ENCODE peak calls at places on chromosomes 3 and 15, in five cellular contexts. One of them, this sample, is unnamed.

GRCh38 chr3:124272611-124273151 is 280.8 kb upstream of the ROPN1 start:
- DNase-seq in fibroblast of lung: peak
- DNase-seq in neuronal stem cell: no peak
- DNase-seq in PC-3: peak
- DNase-seq in H9: no peak
- DNase-seq in this sample: no peak

GRCh38 chr3:86990734-86991481 is at the start of gene VGLL3:
- DNase-seq in H9: peak
- DNase-seq in PC-3: peak
- DNase-seq in neuronal stem cell: peak
- DNase-seq in fibroblast of lung: peak
- DNase-seq in this sample: peak

GRCh38 chr3:42708611-42709151 is 6.1 kb upstream of the HHATL start:
- DNase-seq in H9: no peak
- DNase-seq in PC-3: no peak
- DNase-seq in fibroblast of lung: no peak
- DNase-seq in neuronal stem cell: no peak
- DNase-seq in this sample: no peak

GRCh38 chr15:77064539-77065308 is 6.2 kb downstream of the TSPAN3 start:
- DNase-seq in fibroblast of lung: peak
- DNase-seq in H9: no peak
- DNase-seq in neuronal stem cell: no peak
- DNase-seq in PC-3: peak
- DNase-seq in this sample: no peak

GRCh38 chr15:84864429-84864795 is 20.1 kb upstream of the SLC28A1 start:
- DNase-seq in neuronal stem cell: no peak
- DNase-seq in H9: no peak
- DNase-seq in PC-3: no peak
- DNase-seq in fibroblast of lung: no peak
- DNase-seq in this sample: no peak

GRCh38 chr3:66485291-66485968 is 15.4 kb downstream of the LRIG1 start:
- DNase-seq in fibroblast of lung: peak
- DNase-seq in PC-3: no peak
- DNase-seq in H9: no peak
- DNase-seq in neuronal stem cell: no peak
- DNase-seq in this sample: no peak

GRCh38 chr15:56244811-56245576 is 1.3 kb upstream of the RFX7 start:
- DNase-seq in fibroblast of lung: no peak
- DNase-seq in neuronal stem cell: no peak
- DNase-seq in H9: peak
- DNase-seq in PC-3: no peak
- DNase-seq in this sample: peak

GRCh38 chr15:27095809-27096580 is 125.0 kb downstream of the GABRG3 start:
- DNase-seq in neuronal stem cell: no peak
- DNase-seq in H9: no peak
- DNase-seq in fibroblast of lung: peak
- DNase-seq in PC-3: peak
- DNase-seq in this sample: no peak

GRCh38 chr3:155743616-155744015 is 1.3 kb downstream of the PLCH1 start:
- DNase-seq in PC-3: no peak
- DNase-seq in H9: no peak
- DNase-seq in neuronal stem cell: no peak
- DNase-seq in fibroblast of lung: no peak
- DNase-seq in this sample: no peak

GRCh38 chr3:72597756-72598195 is 250.5 kb downstream of the SHQ1 start:
- DNase-seq in neuronal stem cell: no peak
- DNase-seq in PC-3: no peak
- DNase-seq in fibroblast of lung: peak
- DNase-seq in H9: no peak
- DNase-seq in this sample: no peak

GRCh38 chr3:22979581-22979980 is 223.5 kb upstream of the UBE2E2 start:
- DNase-seq in H9: no peak
- DNase-seq in fibroblast of lung: no peak
- DNase-seq in PC-3: peak
- DNase-seq in neuronal stem cell: no peak
- DNase-seq in this sample: no peak

GRCh38 chr15:94523873-94524272 is 292.5 kb downstream of the MCTP2 start:
- DNase-seq in neuronal stem cell: no peak
- DNase-seq in H9: no peak
- DNase-seq in PC-3: no peak
- DNase-seq in fibroblast of lung: no peak
- DNase-seq in this sample: no peak

GRCh38 chr3:106336619-106337018 is 467.8 kb upstream of the CBLB start:
- DNase-seq in H9: no peak
- DNase-seq in PC-3: no peak
- DNase-seq in fibroblast of lung: no peak
- DNase-seq in neuronal stem cell: no peak
- DNase-seq in this sample: no peak
- H2AFZ ChIP-seq in H9: no peak
- H2AFZ ChIP-seq in PC-3: no peak
- H2AFZ ChIP-seq in fibroblast of lung: no peak
- H2AFZ ChIP-seq in neuronal stem cell: no peak
- H2AFZ ChIP-seq in this sample: no peak

GRCh38 chr3:32867954-32868353 is 50.2 kb downstream of the TRIM71 start:
- DNase-seq in neuronal stem cell: no peak
- DNase-seq in fibroblast of lung: no peak
- DNase-seq in PC-3: no peak
- DNase-seq in H9: no peak
- DNase-seq in this sample: no peak

GRCh38 chr3:32866533-32866932 is 48.7 kb downstream of the TRIM71 start:
- DNase-seq in fibroblast of lung: no peak
- DNase-seq in PC-3: no peak
- DNase-seq in H9: no peak
- DNase-seq in neuronal stem cell: no peak
- DNase-seq in this sample: no peak

GRCh38 chr3:32868719-32869512 is 51.1 kb downstream of the TRIM71 start:
- DNase-seq in H9: no peak
- DNase-seq in PC-3: no peak
- DNase-seq in fibroblast of lung: no peak
- DNase-seq in neuronal stem cell: no peak
- DNase-seq in this sample: no peak

GRCh38 chr3:32862247-32863013 is 44.6 kb downstream of the TRIM71 start:
- DNase-seq in PC-3: no peak
- DNase-seq in neuronal stem cell: no peak
- DNase-seq in fibroblast of lung: no peak
- DNase-seq in H9: no peak
- DNase-seq in this sample: no peak

DNA sequence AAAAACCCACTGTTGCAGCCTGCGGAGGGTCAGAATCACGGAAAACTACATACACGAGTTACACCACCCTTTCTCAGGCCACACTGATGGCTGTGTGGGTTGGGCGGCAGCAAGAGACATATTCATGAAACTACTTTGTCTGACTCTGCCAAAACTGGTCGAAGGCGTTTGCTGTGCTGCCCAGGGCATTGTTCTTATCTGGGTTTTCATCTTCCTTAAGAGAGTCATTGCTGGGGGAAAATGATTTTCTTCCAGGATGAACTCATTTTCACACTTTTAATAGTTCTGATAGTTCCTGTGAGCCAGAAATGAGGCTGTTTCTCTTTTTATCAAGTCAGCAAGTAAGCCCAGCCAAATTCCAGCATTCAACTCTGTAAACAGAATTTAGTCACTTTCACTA is 47.6 kb downstream of the TRIM71 start:
- DNase-seq in PC-3: peak
- DNase-seq in fibroblast of lung: peak
- DNase-seq in neuronal stem cell: no peak
- DNase-seq in H9: no peak
- DNase-seq in this sample: peak
- H2AFZ ChIP-seq in PC-3: peak
- H2AFZ ChIP-seq in fibroblast of lung: no peak
- H2AFZ ChIP-seq in neuronal stem cell: no peak
- H2AFZ ChIP-seq in H9: no peak
- H2AFZ ChIP-seq in this sample: no peak

DNA sequence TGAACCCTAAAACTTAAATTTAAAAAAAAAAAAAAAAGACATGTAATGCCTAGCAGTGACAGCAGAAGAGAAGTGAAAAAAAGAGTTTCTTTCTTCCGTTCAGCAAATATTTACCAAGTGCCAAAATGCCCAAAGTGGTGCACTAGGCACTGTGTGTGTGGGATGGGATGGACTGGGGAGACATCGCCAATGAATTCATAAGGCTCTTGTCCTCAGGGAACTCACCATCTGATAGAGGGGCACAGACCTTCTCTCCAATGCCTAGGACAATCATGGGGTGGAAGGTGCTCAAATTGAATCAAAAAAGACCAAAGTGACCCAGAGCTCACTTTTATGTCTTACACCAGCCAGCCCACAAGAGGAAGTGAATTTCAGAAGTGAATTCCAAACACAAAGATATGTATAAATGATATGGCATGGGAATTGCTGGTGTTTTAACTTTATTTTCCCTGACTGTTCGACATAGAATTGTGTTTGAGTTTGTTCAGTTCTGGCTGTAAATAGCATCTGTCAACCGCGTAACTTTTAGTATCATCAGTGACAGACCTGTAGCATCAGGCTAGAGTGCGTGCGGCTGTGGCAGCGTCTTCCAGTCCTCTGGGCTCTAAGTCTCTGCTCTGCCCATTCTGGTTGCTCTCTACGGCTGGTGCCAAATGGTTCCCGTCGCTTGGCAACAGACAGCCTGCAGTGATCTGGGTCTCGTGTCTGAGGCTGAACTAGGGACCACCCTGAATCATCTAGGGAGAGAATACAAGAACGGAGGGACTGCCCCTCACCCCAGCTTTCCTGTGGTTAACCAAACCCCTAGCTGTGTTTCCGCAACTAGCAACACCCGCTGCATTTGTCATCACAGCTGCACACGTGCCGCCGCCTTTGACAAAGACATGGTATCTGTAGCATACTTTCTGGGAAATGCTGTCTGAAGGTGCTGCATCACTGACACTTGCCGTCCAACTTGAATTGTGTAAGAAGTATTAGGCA is 154.0 kb upstream of the THBS1 start:
- DNase-seq in fibroblast of lung: peak
- DNase-seq in PC-3: no peak
- DNase-seq in H9: no peak
- DNase-seq in neuronal stem cell: no peak
- DNase-seq in this sample: no peak
- H2AFZ ChIP-seq in fibroblast of lung: no peak
- H2AFZ ChIP-seq in PC-3: no peak
- H2AFZ ChIP-seq in H9: no peak
- H2AFZ ChIP-seq in neuronal stem cell: peak
- H2AFZ ChIP-seq in this sample: no peak

DNA sequence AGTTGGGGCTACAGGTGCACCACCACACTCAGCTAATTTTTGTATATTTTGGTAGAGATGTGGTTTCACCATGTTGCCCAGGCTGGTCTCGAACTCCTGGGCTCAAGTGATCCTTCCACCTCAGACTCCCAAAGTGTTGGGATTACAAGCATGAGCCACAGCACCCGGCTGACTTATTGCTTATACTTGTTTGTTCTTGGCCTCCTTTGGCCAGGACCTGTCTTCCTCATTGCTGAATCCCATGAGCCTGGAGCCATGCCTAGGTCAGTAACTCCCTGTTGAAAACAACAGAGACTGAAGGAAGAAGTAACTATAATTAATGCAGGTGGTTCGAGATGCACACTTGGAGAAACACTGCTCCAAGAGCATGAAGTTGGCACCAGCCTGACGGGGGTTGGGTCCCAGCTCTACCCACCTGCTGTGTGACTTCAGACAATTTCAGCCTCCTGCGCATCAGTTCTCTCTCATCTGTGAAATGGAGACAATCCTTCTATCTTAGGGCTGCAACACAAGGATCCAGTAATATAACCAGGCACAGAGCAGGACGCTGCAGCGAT is 38.9 kb downstream of the CPN2 start:
- DNase-seq in H9: no peak
- DNase-seq in neuronal stem cell: no peak
- DNase-seq in fibroblast of lung: no peak
- DNase-seq in PC-3: no peak
- DNase-seq in this sample: no peak
- H2AFZ ChIP-seq in H9: no peak
- H2AFZ ChIP-seq in neuronal stem cell: no peak
- H2AFZ ChIP-seq in fibroblast of lung: no peak
- H2AFZ ChIP-seq in PC-3: no peak
- H2AFZ ChIP-seq in this sample: no peak

DNA sequence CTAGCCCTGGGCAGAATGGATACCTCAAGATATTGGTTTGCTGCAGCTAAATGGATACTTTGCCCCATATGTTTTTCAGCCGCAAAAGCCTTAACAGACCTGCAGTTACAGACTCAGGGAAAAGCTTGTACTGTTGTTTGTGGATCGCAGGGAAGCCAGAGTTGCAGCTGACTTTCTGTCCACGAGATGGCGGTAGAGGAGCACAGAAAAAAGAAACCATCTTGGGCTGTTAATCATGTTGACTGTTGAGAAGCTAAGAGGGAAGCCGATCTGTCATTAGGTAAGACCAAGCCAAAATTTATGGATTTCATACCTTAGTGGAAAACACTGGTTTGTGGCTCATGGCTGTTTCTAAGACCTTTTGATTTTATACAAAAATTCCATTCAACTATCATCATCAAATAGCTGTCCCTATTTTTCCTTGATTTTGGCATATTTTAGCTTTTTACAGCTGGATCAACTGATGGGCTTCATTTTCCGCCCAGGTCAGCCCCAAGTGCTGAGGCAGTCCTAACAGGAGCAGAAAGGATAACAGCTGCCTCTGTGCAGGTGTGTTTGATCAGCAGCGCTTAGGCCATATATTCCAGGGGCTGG is 205.7 kb upstream of the ZPLD1 start:
- DNase-seq in fibroblast of lung: peak
- DNase-seq in H9: peak
- DNase-seq in neuronal stem cell: peak
- DNase-seq in PC-3: peak
- DNase-seq in this sample: peak
- H2AFZ ChIP-seq in fibroblast of lung: no peak
- H2AFZ ChIP-seq in H9: no peak
- H2AFZ ChIP-seq in neuronal stem cell: no peak
- H2AFZ ChIP-seq in PC-3: peak
- H2AFZ ChIP-seq in this sample: no peak

DNA sequence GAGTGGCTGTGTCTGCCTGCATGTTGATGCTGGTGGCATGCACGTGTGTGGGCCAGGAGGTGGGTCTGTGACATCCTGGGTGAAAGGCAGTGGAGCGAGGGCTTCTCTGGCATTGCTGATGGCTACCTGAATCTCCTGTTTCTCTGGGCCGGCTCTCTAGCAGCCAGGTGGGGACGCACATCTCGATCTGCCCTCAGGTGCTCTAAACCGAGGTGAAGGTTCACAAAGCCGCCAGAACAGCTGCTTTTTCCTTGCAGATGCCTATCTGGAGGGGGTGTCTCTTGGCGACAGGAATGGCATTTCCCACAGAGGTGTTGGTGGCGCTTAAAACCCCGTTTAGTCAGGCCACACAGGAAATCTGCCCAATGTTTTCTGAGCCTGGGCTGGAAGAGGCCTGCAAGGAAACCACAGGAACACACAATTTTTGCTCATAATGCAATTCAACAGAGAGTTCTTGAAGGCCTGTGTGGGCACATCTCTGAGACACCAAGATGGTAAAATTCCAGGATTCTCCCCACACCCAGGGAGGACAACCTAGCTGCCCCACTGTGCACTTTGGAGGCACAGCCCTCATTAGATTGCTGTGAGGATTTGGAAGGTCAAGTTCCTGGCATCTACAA is 11.9 kb downstream of the TMEM158 start:
- DNase-seq in fibroblast of lung: no peak
- DNase-seq in PC-3: no peak
- DNase-seq in neuronal stem cell: no peak
- DNase-seq in H9: peak
- DNase-seq in this sample: peak
- H2AFZ ChIP-seq in fibroblast of lung: no peak
- H2AFZ ChIP-seq in PC-3: no peak
- H2AFZ ChIP-seq in neuronal stem cell: no peak
- H2AFZ ChIP-seq in H9: no peak
- H2AFZ ChIP-seq in this sample: no peak

This sample was measured in PC-9.